ENCODE peak calls at places on chromosomes 2 and 18, in five cellular contexts. N is gastrocnemius medialis, X is cardiac muscle cell, L is HFF-Myc, J is AG04449. F is an unnamed sample.

GRCh38 chr2:237700583-237701032 is 73.2 kb downstream of the LRRFIP1 start:
- DNase-seq in N (no peak), X (peak; percentile 30), L (peak; percentile 63), J (no peak), F (peak; percentile 63)

GRCh38 chr2:174830561-174830960 is 66.3 kb upstream of the CHRNA1 start:
- DNase-seq in N (no peak), X (no peak), L (no peak), J (no peak), F (no peak)

GRCh38 chr18:58140366-58141325 is 96.6 kb downstream of the NEDD4L start:
- DNase-seq in N (no peak), X (peak; percentile 21), L (no peak), J (no peak), F (no peak)

GRCh38 chr2:169715379-169716228 is 18.0 kb upstream of the KLHL23 start:
- DNase-seq in N (no peak), X (peak; percentile 32), L (no peak), J (no peak), F (no peak)

GRCh38 chr2:67048314-67048713 is 348.8 kb upstream of the ETAA1 start:
- DNase-seq in N (no peak), X (no peak), L (no peak), J (no peak), F (no peak)

GRCh38 chr2:105427485-105427884 is 28.6 kb upstream of the FHL2 start:
- DNase-seq in N (no peak), X (no peak), L (no peak), J (no peak), F (no peak)

GRCh38 chr2:19850526-19851050 is 51.2 kb downstream of the TTC32 start:
- DNase-seq in N (no peak), X (no peak), L (no peak), J (no peak), F (no peak)

GRCh38 chr2:169131587-169132512 is 62.5 kb downstream of the DHRS9 start:
- DNase-seq in N (no peak), X (no peak), L (peak; percentile 15), J (no peak), F (peak; percentile 1)

GRCh38 chr2:101859604-101860003 is 132.2 kb upstream of the IL1R2 start:
- DNase-seq in N (no peak), X (no peak), L (no peak), J (no peak), F (no peak)

GRCh38 chr18:47709556-47709955 is 220.9 kb downstream of the SMAD2 start:
- DNase-seq in N (no peak), X (no peak), L (no peak), J (no peak), F (no peak)

GRCh38 chr2:233449071-233449901 is 95.0 kb downstream of the DGKD start:
- DNase-seq in N (no peak), X (peak; percentile 71), L (no peak), J (no peak), F (peak; percentile 52)

GRCh38 chr2:204220896-204221295 is 284.3 kb downstream of the ICOS start:
- DNase-seq in N (no peak), X (no peak), L (no peak), J (no peak), F (no peak)

GRCh38 chr2:161004379-161004778 is 155.8 kb upstream of the TANK start:
- DNase-seq in N (no peak), X (no peak), L (no peak), J (no peak), F (peak; percentile 57)

GRCh38 chr2:197212344-197213262 is 98.0 kb downstream of the ANKRD44 start:
- DNase-seq in N (no peak), X (no peak), L (no peak), J (no peak), F (no peak)

GRCh38 chr2:25279091-25279651 is 62.6 kb downstream of the DNMT3A start:
- DNase-seq in N (peak; percentile 70), X (no peak), L (no peak), J (no peak), F (peak; percentile 36)

GRCh38 chr2:234341332-234341985 is 155.4 kb downstream of the ARL4C start:
- DNase-seq in N (no peak), X (no peak), L (peak; percentile 35), J (peak; percentile 82), F (peak; percentile 76)

GRCh38 chr2:71482055-71482454 is 28.7 kb downstream of the DYSF start:
- DNase-seq in N (no peak), X (no peak), L (no peak), J (no peak), F (no peak)
- TF ChIP-seq CTCF in N (no peak), X (peak; percentile 19), L (no peak), J (peak; percentile 31), F (no peak)

DNA sequence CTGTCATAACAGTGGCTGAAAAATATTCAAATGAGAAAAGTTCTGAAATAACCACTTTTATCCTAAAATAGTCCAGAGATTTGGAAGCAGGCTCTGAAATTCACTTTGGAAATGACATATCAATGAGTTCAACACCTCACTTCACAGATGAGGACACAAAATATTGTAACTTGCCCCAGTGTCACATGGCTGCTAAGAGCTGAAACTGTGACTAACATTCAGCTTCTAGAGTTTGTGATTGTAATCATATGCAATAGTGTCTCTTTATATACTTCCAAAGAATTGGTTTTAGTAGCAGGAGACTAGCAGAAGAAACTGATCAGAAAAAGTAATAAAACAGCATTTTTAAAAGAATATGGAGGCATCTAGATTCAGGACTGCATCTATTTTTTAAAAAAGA is 52.1 kb downstream of the SFT2D3 start:
- DNase-seq in N (no peak), X (no peak), L (no peak), J (no peak), F (no peak)
- TF ChIP-seq CTCF in N (no peak), X (no peak), L (no peak), J (no peak), F (no peak)

DNA sequence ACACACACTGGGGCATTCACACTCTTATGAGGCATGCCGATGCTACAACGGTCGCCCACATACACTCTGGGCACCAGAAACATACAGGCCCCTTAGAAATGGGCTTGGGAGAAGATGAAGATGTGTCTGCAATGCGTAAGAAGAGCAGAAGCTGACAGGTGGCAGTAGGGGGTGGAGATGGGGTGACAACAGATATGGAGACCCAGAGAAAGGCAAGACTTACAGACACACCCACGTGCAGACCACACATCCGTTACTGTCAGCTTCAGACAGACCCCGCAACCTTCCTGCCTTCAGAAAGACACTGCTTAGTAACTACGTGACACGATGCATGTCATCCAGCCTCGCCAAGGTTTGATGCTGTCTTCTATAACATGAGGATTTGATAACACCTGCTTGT is 89.5 kb downstream of the ZFP36L2 start:
- DNase-seq in N (no peak), X (no peak), L (no peak), J (no peak), F (no peak)
- TF ChIP-seq CTCF in N (no peak), X (no peak), L (no peak), J (no peak), F (no peak)

DNA sequence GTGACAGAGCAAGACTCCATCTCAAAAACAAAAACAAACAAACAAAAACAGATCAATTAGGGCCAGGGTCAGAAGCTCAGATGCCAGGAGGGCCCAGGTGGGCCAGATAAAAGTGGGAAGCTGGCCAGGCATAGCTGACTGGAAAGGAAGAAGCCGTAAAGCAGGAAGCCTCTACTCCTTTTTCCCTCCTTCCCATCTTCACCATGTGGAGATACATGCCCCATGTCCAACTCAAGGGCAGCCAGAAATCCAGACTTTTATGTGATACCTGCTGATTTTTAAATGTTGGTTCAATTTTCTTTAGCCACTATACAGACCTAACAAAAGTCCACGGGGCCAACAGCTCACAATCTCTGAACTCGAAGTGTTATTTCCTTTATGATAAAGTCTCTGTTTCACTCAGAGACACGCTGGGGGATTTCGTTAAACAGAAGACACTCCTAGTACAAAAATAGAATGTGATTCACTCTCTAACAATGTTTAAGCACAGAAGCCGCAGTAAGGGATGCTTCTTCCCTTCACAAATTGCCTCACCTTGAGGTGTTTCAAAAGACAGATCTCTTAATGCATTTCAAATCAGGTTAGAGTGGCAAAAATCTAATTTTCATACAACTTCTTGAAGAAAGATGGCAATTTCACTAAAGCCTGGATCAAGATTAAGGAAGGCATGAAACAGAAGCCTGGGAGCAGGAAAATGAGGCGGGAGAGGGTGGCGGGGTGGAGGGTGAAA is 14.0 kb downstream of the TMEM247 start:
- DNase-seq in N (no peak), X (peak; percentile 24), L (no peak), J (peak; percentile 33), F (no peak)
- TF ChIP-seq CTCF in N (no peak), X (no peak), L (no peak), J (no peak), F (no peak)

GRCh38 chr2:45612265-45612664 is 1.2 kb upstream of the SRBD1 start:
- DNase-seq in N (no peak), X (no peak), L (no peak), J (no peak), F (no peak)

GRCh38 chr2:45611020-45611737 is at the start of gene SRBD1:
- DNase-seq in N (peak; percentile 93), X (peak; percentile 98), L (peak; percentile 84), J (no peak), F (peak; percentile 97)

GRCh38 chr2:45607701-45608100 is 3.4 kb downstream of the SRBD1 start:
- DNase-seq in N (no peak), X (peak; percentile 53), L (no peak), J (no peak), F (peak; percentile 37)

GRCh38 chr2:45612741-45613140 is 1.7 kb upstream of the SRBD1 start:
- DNase-seq in N (no peak), X (no peak), L (no peak), J (no peak), F (peak; percentile 62)

DNA sequence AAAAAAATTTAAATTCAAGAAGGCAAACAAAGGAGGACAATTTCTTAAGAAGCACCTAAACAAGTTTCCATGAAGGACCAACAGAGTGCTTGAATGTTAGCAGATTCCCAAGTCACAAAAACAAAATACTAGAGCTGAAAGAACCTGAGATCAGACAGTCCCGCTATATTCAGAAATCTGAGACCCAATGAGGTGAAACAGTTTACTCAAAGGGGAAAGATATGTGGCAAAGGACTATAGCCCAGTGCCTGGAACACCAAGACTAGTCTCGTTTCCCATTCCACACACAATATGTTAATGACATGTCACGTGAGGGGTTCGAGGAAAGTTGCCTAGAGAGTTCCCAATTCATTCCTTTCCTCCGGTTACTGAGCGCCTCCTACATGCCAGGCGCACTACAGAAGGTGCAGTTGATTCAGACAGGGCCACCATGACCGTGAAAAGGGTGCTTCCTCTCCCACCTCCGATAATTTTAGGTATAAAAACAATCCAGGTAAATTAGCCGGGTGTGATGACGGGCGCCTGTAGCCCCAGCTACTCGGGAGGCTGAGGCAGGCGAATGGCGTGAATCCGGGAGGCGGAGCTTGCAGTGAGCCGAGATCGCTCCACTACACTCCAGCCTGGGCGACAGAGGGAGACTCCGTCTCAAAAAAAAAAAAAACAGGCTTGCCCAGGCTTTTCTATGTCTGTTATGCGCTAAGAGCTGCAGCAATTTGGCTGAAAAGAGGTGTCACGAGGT is 617 bp downstream of the SRBD1 start:
- DNase-seq in N (peak; percentile 19), X (peak; percentile 80), L (peak; percentile 57), J (no peak), F (peak; percentile 77)
- TF ChIP-seq CTCF in N (no peak), X (peak; percentile 44), L (peak; percentile 40), J (peak; percentile 25), F (peak; percentile 32)

GRCh38 chr18:61612517-61612916 is 279.3 kb downstream of the CDH20 start:
- DNase-seq in N (no peak), X (no peak), L (no peak), J (no peak), F (no peak)
- TF ChIP-seq CTCF in N (no peak), X (peak; percentile 16), L (peak; percentile 22), J (no peak), F (peak; percentile 21)

GRCh38 chr2:78861546-78861945 is 164.0 kb upstream of the REG3G start:
- DNase-seq in N (no peak), X (peak; percentile 17), L (peak; percentile 1), J (no peak), F (no peak)
- TF ChIP-seq CTCF in N (peak; percentile 27), X (peak; percentile 24), L (no peak), J (no peak), F (no peak)

GRCh38 chr2:200422532-200423262 is 87.2 kb downstream of the KCTD18 start:
- DNase-seq in N (no peak), X (no peak), L (no peak), J (no peak), F (no peak)
- TF ChIP-seq CTCF in N (no peak), X (no peak), L (no peak), J (no peak), F (peak; percentile 2)

F was measured in foreskin fibroblast.